ENCODE peak calls at places on chromosomes 4 and X, in five cellular contexts. One of them, this sample, is unnamed.

GRCh38 chr4:138981930-138982390 is 33.6 kb upstream of the NOCT start:
- DNase-seq in IMR-90: peak
- DNase-seq in neuronal stem cell: no peak
- DNase-seq in H1: peak
- DNase-seq in mesendoderm: peak
- DNase-seq in this sample: peak

GRCh38 chr4:18180892-18181291 is 159.3 kb upstream of the LCORL start:
- DNase-seq in IMR-90: no peak
- DNase-seq in neuronal stem cell: no peak
- DNase-seq in H1: no peak
- DNase-seq in mesendoderm: no peak
- DNase-seq in this sample: no peak

GRCh38 chr4:67134616-67135015 is 410.7 kb downstream of the CENPC start:
- DNase-seq in IMR-90: no peak
- DNase-seq in neuronal stem cell: no peak
- DNase-seq in H1: no peak
- DNase-seq in mesendoderm: no peak
- DNase-seq in this sample: no peak

GRCh38 chrX:11138498-11139390 is 27.6 kb downstream of the HCCS start:
- DNase-seq in IMR-90: no peak
- DNase-seq in neuronal stem cell: no peak
- DNase-seq in H1: no peak
- DNase-seq in mesendoderm: no peak
- DNase-seq in this sample: no peak

GRCh38 chr4:98867648-98868047 is 61.3 kb downstream of the EIF4E start:
- DNase-seq in IMR-90: no peak
- DNase-seq in neuronal stem cell: no peak
- DNase-seq in H1: no peak
- DNase-seq in mesendoderm: no peak
- DNase-seq in this sample: no peak

GRCh38 chr4:41719417-41719816 is 29.1 kb downstream of the PHOX2B start:
- DNase-seq in IMR-90: peak
- DNase-seq in neuronal stem cell: no peak
- DNase-seq in H1: no peak
- DNase-seq in mesendoderm: no peak
- DNase-seq in this sample: no peak

GRCh38 chrX:18173494-18174180 is 47.0 kb downstream of the BEND2 start:
- DNase-seq in IMR-90: no peak
- DNase-seq in neuronal stem cell: no peak
- DNase-seq in H1: no peak
- DNase-seq in mesendoderm: no peak
- DNase-seq in this sample: no peak

GRCh38 chr4:139042981-139043460 is 27.4 kb downstream of the NOCT start:
- DNase-seq in IMR-90: peak
- DNase-seq in neuronal stem cell: no peak
- DNase-seq in H1: peak
- DNase-seq in mesendoderm: no peak
- DNase-seq in this sample: no peak

GRCh38 chrX:78658851-78659744 is at the start of gene RTL3:
- DNase-seq in IMR-90: peak
- DNase-seq in neuronal stem cell: no peak
- DNase-seq in H1: no peak
- DNase-seq in mesendoderm: no peak
- DNase-seq in this sample: no peak

GRCh38 chr4:124711469-124712416 is 789 bp downstream of the ANKRD50 start:
- DNase-seq in IMR-90: peak
- DNase-seq in neuronal stem cell: peak
- DNase-seq in H1: peak
- DNase-seq in mesendoderm: peak
- DNase-seq in this sample: peak

GRCh38 chrX:17595456-17596035 is 141.7 kb upstream of the SCML1 start:
- DNase-seq in IMR-90: peak
- DNase-seq in neuronal stem cell: no peak
- DNase-seq in H1: no peak
- DNase-seq in mesendoderm: no peak
- DNase-seq in this sample: no peak

GRCh38 chrX:10972731-10973130 is 138.4 kb upstream of the HCCS start:
- DNase-seq in IMR-90: peak
- DNase-seq in neuronal stem cell: no peak
- DNase-seq in H1: no peak
- DNase-seq in mesendoderm: no peak
- DNase-seq in this sample: no peak

GRCh38 chr4:3833326-3833989 is 67.3 kb downstream of the ADRA2C start:
- DNase-seq in IMR-90: no peak
- DNase-seq in neuronal stem cell: no peak
- DNase-seq in H1: no peak
- DNase-seq in mesendoderm: no peak
- DNase-seq in this sample: no peak

GRCh38 chr4:41692717-41693345 is 55.7 kb downstream of the PHOX2B start:
- DNase-seq in IMR-90: peak
- DNase-seq in neuronal stem cell: peak
- DNase-seq in H1: peak
- DNase-seq in mesendoderm: peak
- DNase-seq in this sample: peak

GRCh38 chr4:126375462-126376054 is 1060.8 kb downstream of the FAT4 start:
- DNase-seq in IMR-90: no peak
- DNase-seq in neuronal stem cell: no peak
- DNase-seq in H1: no peak
- DNase-seq in mesendoderm: no peak
- DNase-seq in this sample: no peak

GRCh38 chrX:39196192-39197102 is 395.2 kb downstream of the MID1IP1 start:
- DNase-seq in IMR-90: peak
- DNase-seq in neuronal stem cell: no peak
- DNase-seq in H1: no peak
- DNase-seq in mesendoderm: no peak
- DNase-seq in this sample: no peak

GRCh38 chr4:4461850-4462249 is 74.9 kb downstream of the NSG1 start:
- DNase-seq in IMR-90: no peak
- DNase-seq in neuronal stem cell: no peak
- DNase-seq in H1: no peak
- DNase-seq in mesendoderm: no peak
- DNase-seq in this sample: no peak

GRCh38 chr4:183158062-183158461 is 59.0 kb downstream of the WWC2 start:
- DNase-seq in IMR-90: peak
- DNase-seq in neuronal stem cell: no peak
- DNase-seq in H1: no peak
- DNase-seq in mesendoderm: no peak
- DNase-seq in this sample: no peak

GRCh38 chrX:136268051-136269048 is 17.1 kb upstream of the MAP7D3 start:
- DNase-seq in IMR-90: peak
- DNase-seq in neuronal stem cell: no peak
- DNase-seq in H1: no peak
- DNase-seq in mesendoderm: peak
- DNase-seq in this sample: no peak

GRCh38 chr4:168451744-168452394 is 28.4 kb downstream of the DDX60L start:
- DNase-seq in IMR-90: peak
- DNase-seq in neuronal stem cell: no peak
- DNase-seq in H1: no peak
- DNase-seq in mesendoderm: peak
- DNase-seq in this sample: no peak

GRCh38 chrX:101163166-101163565 is 56.4 kb upstream of the DRP2 start:
- DNase-seq in IMR-90: peak
- DNase-seq in neuronal stem cell: no peak
- DNase-seq in H1: no peak
- DNase-seq in mesendoderm: no peak
- DNase-seq in this sample: no peak

GRCh38 chr4:80155286-80155982 is 41.9 kb upstream of the PRDM8 start:
- DNase-seq in IMR-90: no peak
- DNase-seq in neuronal stem cell: no peak
- DNase-seq in H1: no peak
- DNase-seq in mesendoderm: no peak
- DNase-seq in this sample: no peak

GRCh38 chr4:91471280-91471679 is 832.5 kb upstream of the GRID2 start:
- DNase-seq in IMR-90: no peak
- DNase-seq in neuronal stem cell: no peak
- DNase-seq in H1: no peak
- DNase-seq in mesendoderm: no peak
- DNase-seq in this sample: no peak

GRCh38 chr4:55386073-55386472 is 9.7 kb upstream of the TMEM165 start:
- DNase-seq in IMR-90: peak
- DNase-seq in neuronal stem cell: no peak
- DNase-seq in H1: no peak
- DNase-seq in mesendoderm: peak
- DNase-seq in this sample: peak

GRCh38 chr4:77145806-77146425 is 11.1 kb upstream of the CCNG2 start:
- DNase-seq in IMR-90: no peak
- DNase-seq in neuronal stem cell: no peak
- DNase-seq in H1: no peak
- DNase-seq in mesendoderm: no peak
- DNase-seq in this sample: no peak

GRCh38 chr4:139555705-139556070 is 331 bp downstream of the SETD7 start:
- DNase-seq in IMR-90: no peak
- DNase-seq in neuronal stem cell: no peak
- DNase-seq in H1: no peak
- DNase-seq in mesendoderm: no peak
- DNase-seq in this sample: no peak

GRCh38 chrX:87468941-87469340 is 48.7 kb upstream of the KLHL4 start:
- DNase-seq in IMR-90: no peak
- DNase-seq in neuronal stem cell: no peak
- DNase-seq in H1: no peak
- DNase-seq in mesendoderm: no peak
- DNase-seq in this sample: no peak

GRCh38 chr4:185229021-185229818 is 19.8 kb downstream of the SNX25 start:
- DNase-seq in IMR-90: no peak
- DNase-seq in neuronal stem cell: no peak
- DNase-seq in H1: no peak
- DNase-seq in mesendoderm: peak
- DNase-seq in this sample: no peak
- H2AK5ac ChIP-seq in IMR-90: peak
- H2AK5ac ChIP-seq in neuronal stem cell: no peak
- H2AK5ac ChIP-seq in H1: no peak
- H2AK5ac ChIP-seq in mesendoderm: no peak
- H2AK5ac ChIP-seq in this sample: no peak

GRCh38 chr4:150235795-150236385 is 157.6 kb downstream of the DCLK2 start:
- DNase-seq in IMR-90: peak
- DNase-seq in neuronal stem cell: no peak
- DNase-seq in H1: no peak
- DNase-seq in mesendoderm: no peak
- DNase-seq in this sample: no peak
- H2AK5ac ChIP-seq in IMR-90: peak
- H2AK5ac ChIP-seq in neuronal stem cell: no peak
- H2AK5ac ChIP-seq in H1: no peak
- H2AK5ac ChIP-seq in mesendoderm: no peak
- H2AK5ac ChIP-seq in this sample: no peak

GRCh38 chr4:158162637-158163036 is 10.2 kb downstream of the GASK1B start:
- DNase-seq in IMR-90: peak
- DNase-seq in neuronal stem cell: no peak
- DNase-seq in H1: no peak
- DNase-seq in mesendoderm: no peak
- DNase-seq in this sample: no peak
- H2AK5ac ChIP-seq in IMR-90: no peak
- H2AK5ac ChIP-seq in neuronal stem cell: no peak
- H2AK5ac ChIP-seq in H1: no peak
- H2AK5ac ChIP-seq in mesendoderm: no peak
- H2AK5ac ChIP-seq in this sample: no peak

GRCh38 chr4:53507671-53508286 is 83.5 kb downstream of the LNX1 start:
- DNase-seq in IMR-90: peak
- DNase-seq in neuronal stem cell: no peak
- DNase-seq in H1: no peak
- DNase-seq in mesendoderm: no peak
- DNase-seq in this sample: no peak

GRCh38 chr4:53510316-53510715 is 81.0 kb downstream of the LNX1 start:
- DNase-seq in IMR-90: peak
- DNase-seq in neuronal stem cell: no peak
- DNase-seq in H1: no peak
- DNase-seq in mesendoderm: no peak
- DNase-seq in this sample: no peak

GRCh38 chr4:53505947-53506346 is 85.3 kb downstream of the LNX1 start:
- DNase-seq in IMR-90: peak
- DNase-seq in neuronal stem cell: no peak
- DNase-seq in H1: no peak
- DNase-seq in mesendoderm: peak
- DNase-seq in this sample: no peak

GRCh38 chr4:53508446-53508845 is 82.8 kb downstream of the LNX1 start:
- DNase-seq in IMR-90: peak
- DNase-seq in neuronal stem cell: no peak
- DNase-seq in H1: no peak
- DNase-seq in mesendoderm: no peak
- DNase-seq in this sample: no peak

DNA sequence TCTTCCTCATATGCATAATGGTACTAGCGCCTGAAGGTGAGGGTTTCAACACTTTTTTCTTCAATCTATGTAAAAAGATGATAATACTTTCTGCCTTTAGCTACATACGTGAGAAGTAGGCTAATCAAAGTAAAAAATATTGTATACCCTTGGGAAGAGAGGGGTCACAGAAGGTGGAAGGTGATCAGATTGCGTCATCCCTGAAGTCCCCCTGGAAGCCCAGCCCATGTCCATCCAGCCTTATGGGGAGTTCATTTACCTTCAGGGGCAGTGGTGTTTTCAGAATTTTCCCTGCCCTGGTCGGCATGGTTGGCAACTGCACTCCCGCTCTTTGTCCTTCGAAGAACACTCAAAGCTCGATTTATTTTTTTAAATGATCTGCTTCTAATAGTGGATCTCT is 84.2 kb downstream of the LNX1 start:
- DNase-seq in IMR-90: no peak
- DNase-seq in neuronal stem cell: no peak
- DNase-seq in H1: no peak
- DNase-seq in mesendoderm: no peak
- DNase-seq in this sample: no peak
- H2AK5ac ChIP-seq in IMR-90: no peak
- H2AK5ac ChIP-seq in neuronal stem cell: no peak
- H2AK5ac ChIP-seq in H1: no peak
- H2AK5ac ChIP-seq in mesendoderm: no peak
- H2AK5ac ChIP-seq in this sample: no peak

GRCh38 chr4:2796261-2797187 is 3.6 kb downstream of the SH3BP2 start:
- DNase-seq in IMR-90: peak
- DNase-seq in neuronal stem cell: no peak
- DNase-seq in H1: no peak
- DNase-seq in mesendoderm: no peak
- DNase-seq in this sample: no peak
- H2AK5ac ChIP-seq in IMR-90: peak
- H2AK5ac ChIP-seq in neuronal stem cell: peak
- H2AK5ac ChIP-seq in H1: peak
- H2AK5ac ChIP-seq in mesendoderm: no peak
- H2AK5ac ChIP-seq in this sample: no peak

DNA sequence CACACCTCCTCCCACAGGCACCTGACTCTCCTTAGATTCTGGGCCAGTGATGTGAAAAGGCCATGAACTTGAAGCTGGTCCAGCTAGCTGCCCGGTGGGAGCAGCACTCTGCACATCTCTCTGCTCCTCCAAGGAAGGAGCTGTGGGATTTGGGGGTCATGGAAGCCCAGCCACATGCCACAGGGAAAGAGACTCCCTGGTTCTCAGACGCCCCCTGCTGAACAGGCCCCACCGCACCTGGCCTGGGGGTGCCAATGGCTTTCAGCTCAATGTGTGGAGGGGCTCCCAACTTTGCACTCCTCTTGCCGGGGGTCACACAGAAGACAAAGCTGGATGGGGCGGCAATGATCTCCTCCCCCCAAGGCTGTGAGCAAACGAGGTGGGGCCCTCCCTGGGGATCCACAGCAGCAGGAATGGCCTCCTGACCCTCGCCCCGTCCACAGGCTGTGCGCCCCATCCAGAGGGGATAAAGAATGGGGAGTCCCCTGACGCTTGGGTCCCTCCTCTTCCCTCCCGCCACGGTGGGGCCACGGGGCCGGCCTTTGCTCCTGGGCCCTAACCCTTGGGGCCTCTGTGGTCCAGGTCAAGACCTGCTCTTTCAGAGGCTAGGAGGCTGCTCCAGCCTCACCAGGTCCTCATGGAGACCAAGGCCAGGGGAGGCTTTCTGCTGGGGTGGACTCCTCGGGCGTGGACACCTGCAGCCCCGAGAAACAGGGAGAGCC is 51.3 kb downstream of the GAK start:
- DNase-seq in IMR-90: no peak
- DNase-seq in neuronal stem cell: no peak
- DNase-seq in H1: no peak
- DNase-seq in mesendoderm: no peak
- DNase-seq in this sample: no peak
- H2AK5ac ChIP-seq in IMR-90: no peak
- H2AK5ac ChIP-seq in neuronal stem cell: no peak
- H2AK5ac ChIP-seq in H1: no peak
- H2AK5ac ChIP-seq in mesendoderm: no peak
- H2AK5ac ChIP-seq in this sample: no peak

This sample was measured in H9.